ENCODE peak calls at places on chromosome 11, in nine cellular contexts. T, N, H, E, C, D, R, B and J are unnamed samples.

GRCh38 chr11:118304809-118305248 is 299 bp downstream of the CD3E start:
- DNase-seq in T (no peak), N (no peak), H (no peak), E (no peak), C (no peak), D (no peak), R (no peak), B (no peak), J (no peak)

GRCh38 chr11:131146817-131147490 is 223.5 kb upstream of the NTM start:
- DNase-seq in T (no peak), N (no peak), H (no peak), E (no peak), C (no peak), D (no peak), R (no peak), B (no peak), J (no peak)

GRCh38 chr11:28343304-28344233 is 235.4 kb downstream of the METTL15 start:
- DNase-seq in T (no peak), N (peak), H (no peak), E (peak), C (no peak), D (no peak), R (no peak), B (no peak), J (no peak)

GRCh38 chr11:47154738-47155570 is 21.7 kb downstream of the ARFGAP2 start:
- DNase-seq in T (no peak), N (no peak), H (no peak), E (no peak), C (no peak), D (no peak), R (no peak), B (no peak), J (no peak)

GRCh38 chr11:57275582-57275981 is 38.5 kb upstream of the APLNR start:
- DNase-seq in T (peak), N (no peak), H (no peak), E (no peak), C (no peak), D (no peak), R (no peak), B (no peak), J (no peak)

GRCh38 chr11:66950113-66950535 is 8.1 kb downstream of the PC start:
- DNase-seq in T (peak), N (peak), H (no peak), E (peak), C (peak), D (no peak), R (peak), B (peak), J (no peak)

GRCh38 chr11:70191495-70192140 is 11.5 kb upstream of the FADD start:
- DNase-seq in T (peak), N (peak), H (peak), E (peak), C (peak), D (no peak), R (no peak), B (peak), J (peak)

GRCh38 chr11:5159806-5160205 is 5.2 kb upstream of the OR52A1 start:
- DNase-seq in T (no peak), N (no peak), H (no peak), E (no peak), C (no peak), D (no peak), R (no peak), B (no peak), J (no peak)

GRCh38 chr11:14980854-14981253 is 8.7 kb upstream of the CALCA start:
- DNase-seq in T (no peak), N (peak), H (no peak), E (peak), C (no peak), D (no peak), R (no peak), B (no peak), J (no peak)

GRCh38 chr11:130314184-130314748 is 451 bp downstream of the ZBTB44 start:
- DNase-seq in T (peak), N (peak), H (no peak), E (peak), C (peak), D (no peak), R (peak), B (peak), J (peak)

GRCh38 chr11:130599073-130599654 is 150.7 kb downstream of the ADAMTS15 start:
- DNase-seq in T (peak), N (no peak), H (no peak), E (peak), C (no peak), D (no peak), R (peak), B (no peak), J (no peak)

GRCh38 chr11:3015796-3016195 is 23.7 kb upstream of the NAP1L4 start:
- DNase-seq in T (no peak), N (no peak), H (no peak), E (no peak), C (no peak), D (no peak), R (no peak), B (no peak), J (no peak)

GRCh38 chr11:76339217-76339616 is 41.7 kb downstream of the THAP12 start:
- DNase-seq in T (peak), N (no peak), H (no peak), E (no peak), C (no peak), D (no peak), R (peak), B (peak), J (no peak)

GRCh38 chr11:1060885-1061616 is 13.6 kb upstream of the MUC2 start:
- DNase-seq in T (peak), N (peak), H (no peak), E (peak), C (no peak), D (no peak), R (no peak), B (peak), J (peak)

GRCh38 chr11:123302751-123303195 is 107.7 kb upstream of the CLMP start:
- DNase-seq in T (no peak), N (peak), H (no peak), E (peak), C (no peak), D (no peak), R (no peak), B (no peak), J (no peak)

GRCh38 chr11:78698612-78699011 is 123.9 kb upstream of the NARS2 start:
- DNase-seq in T (no peak), N (peak), H (no peak), E (peak), C (no peak), D (no peak), R (no peak), B (no peak), J (no peak)

GRCh38 chr11:98411777-98412176 is 609.0 kb upstream of the CNTN5 start:
- DNase-seq in T (no peak), N (no peak), H (no peak), E (no peak), C (no peak), D (no peak), R (no peak), B (no peak), J (no peak)

GRCh38 chr11:75535039-75535563 is 9.4 kb upstream of the GDPD5 start:
- DNase-seq in T (no peak), N (no peak), H (no peak), E (no peak), C (no peak), D (no peak), R (no peak), B (no peak), J (no peak)

GRCh38 chr11:11253995-11254394 is 99.1 kb downstream of the CSNK2A3 start:
- DNase-seq in T (no peak), N (no peak), H (no peak), E (no peak), C (no peak), D (no peak), R (no peak), B (no peak), J (no peak)

GRCh38 chr11:77287615-77288273 is 13.7 kb downstream of the GDPD4 start:
- DNase-seq in T (no peak), N (peak), H (no peak), E (peak), C (no peak), D (no peak), R (no peak), B (no peak), J (no peak)

GRCh38 chr11:44066732-44067131 is 662 bp downstream of the ACCS start:
- DNase-seq in T (peak), N (peak), H (no peak), E (peak), C (peak), D (no peak), R (peak), B (peak), J (no peak)

GRCh38 chr11:130609121-130610035 is 160.9 kb downstream of the ADAMTS15 start:
- DNase-seq in T (peak), N (no peak), H (no peak), E (peak), C (no peak), D (no peak), R (peak), B (peak), J (peak)

GRCh38 chr11:46105134-46105628 is 16.1 kb downstream of the PHF21A start:
- DNase-seq in T (no peak), N (no peak), H (no peak), E (no peak), C (no peak), D (no peak), R (no peak), B (no peak), J (no peak)

GRCh38 chr11:76201672-76202412 is 4.5 kb downstream of the WNT11 start:
- DNase-seq in T (no peak), N (peak), H (no peak), E (no peak), C (no peak), D (no peak), R (no peak), B (no peak), J (no peak)

GRCh38 chr11:45180158-45180887 is 33.9 kb downstream of the PRDM11 start:
- DNase-seq in T (peak), N (peak), H (no peak), E (no peak), C (peak), D (no peak), R (peak), B (peak), J (peak)

GRCh38 chr11:103883291-103883690 is 153.1 kb upstream of the DDI1 start:
- DNase-seq in T (no peak), N (no peak), H (no peak), E (no peak), C (no peak), D (no peak), R (no peak), B (no peak), J (no peak)

GRCh38 chr11:83147895-83148294 is 9.0 kb upstream of the PCF11 start:
- DNase-seq in T (peak), N (no peak), H (no peak), E (no peak), C (no peak), D (no peak), R (no peak), B (no peak), J (no peak)

GRCh38 chr11:122656631-122657101 is 1.1 kb downstream of the UBASH3B start:
- DNase-seq in T (no peak), N (peak), H (no peak), E (peak), C (peak), D (no peak), R (peak), B (peak), J (peak)

GRCh38 chr11:129090056-129090455 is 102.1 kb downstream of the ARHGAP32 start:
- DNase-seq in T (no peak), N (peak), H (no peak), E (no peak), C (no peak), D (no peak), R (no peak), B (no peak), J (no peak)

GRCh38 chr11:108286369-108286768 is 63.5 kb downstream of the ATM start:
- DNase-seq in T (no peak), N (no peak), H (no peak), E (no peak), C (no peak), D (no peak), R (no peak), B (no peak), J (no peak)

GRCh38 chr11:35083181-35084061 is 55.5 kb upstream of the CD44 start:
- DNase-seq in T (peak), N (peak), H (no peak), E (peak), C (peak), D (peak), R (peak), B (peak), J (peak)

GRCh38 chr11:64237484-64237951 is 3.1 kb downstream of the VEGFB start:
- DNase-seq in T (peak), N (peak), H (no peak), E (no peak), C (peak), D (no peak), R (no peak), B (peak), J (peak)

GRCh38 chr11:30960387-30960992 is 374.3 kb upstream of the MPPED2 start:
- DNase-seq in T (no peak), N (peak), H (no peak), E (peak), C (no peak), D (peak), R (no peak), B (no peak), J (no peak)

GRCh38 chr11:40338739-40339138 is 1120.7 kb downstream of the LRRC4C start:
- DNase-seq in T (no peak), N (peak), H (no peak), E (peak), C (no peak), D (no peak), R (no peak), B (no peak), J (no peak)

GRCh38 chr11:26717761-26718160 is 4.1 kb downstream of the SLC5A12 start:
- DNase-seq in T (no peak), N (no peak), H (no peak), E (no peak), C (no peak), D (no peak), R (no peak), B (no peak), J (no peak)

GRCh38 chr11:122344281-122344680 is 228.3 kb upstream of the BLID start:
- DNase-seq in T (no peak), N (peak), H (no peak), E (peak), C (no peak), D (no peak), R (no peak), B (no peak), J (no peak)

GRCh38 chr11:12680246-12680939 is 6.2 kb downstream of the TEAD1 start:
- DNase-seq in T (peak), N (peak), H (peak), E (peak), C (peak), D (peak), R (peak), B (peak), J (peak)

GRCh38 chr11:17328856-17329490 is 22.6 kb upstream of the NCR3LG1 start:
- DNase-seq in T (no peak), N (no peak), H (no peak), E (no peak), C (no peak), D (no peak), R (no peak), B (no peak), J (no peak)

DNA sequence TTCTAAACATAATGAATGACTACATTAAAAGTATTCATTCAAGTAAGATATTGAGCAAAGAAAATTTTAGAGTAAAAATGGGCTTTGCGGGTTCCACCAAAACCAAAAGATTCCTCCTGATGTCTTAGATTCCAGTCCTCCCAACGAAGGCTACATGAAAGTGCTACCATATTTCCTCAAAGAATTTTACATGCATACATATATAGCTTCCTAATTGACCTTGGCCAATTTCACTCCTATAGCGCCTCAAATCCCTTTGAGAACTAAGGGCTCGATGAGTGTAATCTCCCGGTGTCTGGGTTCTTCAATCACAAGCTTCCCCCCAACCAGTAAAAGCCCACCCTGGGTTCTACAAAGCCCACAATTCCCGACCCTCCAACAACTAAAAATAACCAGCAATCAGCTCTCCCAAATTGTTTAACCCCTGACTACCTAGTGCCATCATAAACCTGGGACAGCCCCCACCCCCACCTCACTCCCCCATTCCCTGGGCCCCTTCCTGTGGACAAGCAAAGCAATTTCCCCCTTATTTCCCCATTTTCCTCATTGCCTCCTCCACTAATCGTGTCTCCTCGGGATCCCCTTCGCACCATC is 1.2 kb downstream of the SIK3 start:
- DNase-seq in T (no peak), N (no peak), H (no peak), E (no peak), C (no peak), D (no peak), R (no peak), B (no peak), J (no peak)
- H3K27ac ChIP-seq in T (peak), N (peak), H (peak), E (peak), C (peak), D (no peak), R (peak), B (peak), J (peak)

DNA sequence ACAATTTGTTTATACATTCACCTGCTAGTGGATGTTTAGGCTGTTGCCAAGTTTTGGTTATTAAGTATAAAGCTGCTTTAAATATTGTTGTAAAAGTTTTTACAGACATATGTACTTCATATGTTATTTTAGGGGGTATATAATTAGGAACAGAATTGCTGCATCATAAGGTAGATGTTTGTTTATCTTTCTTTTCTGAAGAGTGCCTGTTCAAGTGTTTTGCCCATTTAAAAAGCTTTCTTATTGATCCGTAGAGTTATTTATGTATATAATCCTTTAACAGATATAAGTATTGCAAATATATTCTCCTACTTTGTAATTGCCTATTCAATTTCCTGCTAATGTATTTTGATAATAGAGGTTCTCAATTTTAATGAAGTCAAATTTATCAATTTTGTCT is 11.3 kb upstream of the CCDC81 start:
- DNase-seq in T (no peak), N (no peak), H (no peak), E (no peak), C (no peak), D (no peak), R (no peak), B (no peak), J (no peak)
- H3K4me3 ChIP-seq in T (no peak), N (no peak), H (no peak), E (no peak), C (no peak), D (no peak), R (no peak), B (no peak), J (no peak)

DNA sequence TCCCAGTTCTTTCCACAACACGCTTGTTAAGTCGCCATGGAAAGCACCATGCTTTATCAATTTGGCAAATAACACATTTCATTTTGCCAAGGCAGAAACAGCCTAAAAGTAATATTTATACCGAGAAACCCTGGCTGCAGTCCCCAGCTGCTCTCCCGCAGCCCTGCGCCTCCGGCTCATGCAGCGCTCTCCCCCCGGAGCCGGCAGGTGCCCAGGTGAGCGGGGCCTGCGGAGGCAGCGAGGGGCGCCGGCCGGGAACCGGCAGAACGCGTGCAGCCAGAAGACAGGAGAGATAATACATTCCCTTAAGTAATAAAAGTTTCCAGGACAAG is 651 bp upstream of the ARHGEF12 start:
- DNase-seq in T (no peak), N (peak), H (no peak), E (no peak), C (peak), D (no peak), R (no peak), B (no peak), J (peak)
- H3K27ac ChIP-seq in T (peak), N (peak), H (peak), E (peak), C (peak), D (no peak), R (peak), B (peak), J (peak)

GRCh38 chr11:8055111-8055835 is 25.7 kb upstream of the TUB start:
- DNase-seq in T (peak), N (no peak), H (no peak), E (no peak), C (no peak), D (no peak), R (peak), B (no peak), J (peak)
- H3K4me3 ChIP-seq in T (no peak), N (no peak), H (no peak), E (no peak), C (no peak), D (no peak), R (no peak), B (no peak), J (no peak)

GRCh38 chr11:94925422-94926270 is 47.7 kb downstream of the CWC15 start:
- DNase-seq in T (no peak), N (no peak), H (no peak), E (no peak), C (no peak), D (no peak), R (no peak), B (no peak), J (no peak)
- H3K27ac ChIP-seq in T (peak), N (no peak), H (no peak), E (peak), C (peak), D (no peak), R (peak), B (no peak), J (no peak)

DNA sequence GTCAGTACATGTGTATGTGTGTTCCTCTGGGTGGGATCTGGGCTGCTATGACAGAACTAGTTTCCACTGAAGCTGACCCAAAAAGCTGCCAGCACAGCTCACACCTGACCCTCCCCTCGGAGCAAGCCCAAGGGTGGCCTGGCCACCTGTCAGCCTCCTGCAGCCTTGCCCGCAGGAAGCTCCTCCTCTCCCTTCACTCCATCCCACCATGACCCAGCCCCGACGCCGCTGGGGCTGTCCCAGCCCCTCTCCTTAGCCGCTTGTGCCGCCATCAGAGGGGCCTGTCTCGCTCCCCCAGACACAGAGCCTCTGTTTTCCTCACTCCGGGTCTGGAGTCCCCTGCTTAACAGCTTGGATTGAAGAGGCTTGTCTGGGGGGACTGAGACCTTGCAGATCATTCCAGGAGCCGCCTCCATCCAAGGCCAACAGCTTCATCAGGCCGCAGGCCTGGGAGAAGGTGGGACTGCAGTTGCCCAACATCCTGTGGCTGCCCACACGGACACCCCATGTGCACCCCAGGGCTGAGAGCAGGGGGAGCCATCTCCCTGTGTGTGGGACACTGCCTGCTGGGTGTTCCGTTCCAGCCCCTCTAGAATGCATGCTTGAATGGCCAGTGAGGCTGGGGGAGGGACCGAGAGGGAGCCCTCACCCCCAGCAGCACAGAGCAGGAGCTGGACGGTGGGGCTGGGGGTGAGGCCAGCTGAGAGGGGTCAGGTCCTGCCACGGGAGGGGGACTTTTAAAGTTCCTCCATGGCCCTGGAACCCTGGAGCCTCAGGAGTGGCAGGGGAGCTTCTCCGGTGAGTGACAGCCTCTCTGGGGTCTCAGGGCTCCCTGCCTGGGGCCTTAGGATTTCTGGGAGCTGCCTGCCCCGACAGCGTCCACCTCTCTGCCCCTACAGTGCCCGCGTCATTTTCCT is 696 bp downstream of the MRGPRF start:
- DNase-seq in T (peak), N (no peak), H (no peak), E (peak), C (no peak), D (no peak), R (peak), B (no peak), J (no peak)
- H3K4me3 ChIP-seq in T (peak), N (no peak), H (peak), E (peak), C (peak), D (peak), R (peak), B (peak), J (peak)